ENCODE peak calls at places on chromosomes 12 and 14, in four cellular contexts. Q, N, B and F are unnamed samples. For H3K9me3, the result is how much of the 10 kb centered on the place peaks cover.

GRCh38 chr14:104665663-104666522 is 23.5 kb upstream of the INF2 start:
- DNase-seq in Q (peak), N (no peak), B (peak), F (no peak)

GRCh38 chr12:122495258-122495657 is 5.5 kb downstream of the ZCCHC8 start:
- DNase-seq in Q (no peak), N (no peak), B (no peak), F (no peak)

GRCh38 chr12:117034249-117034648 is 65.0 kb downstream of the TESC start:
- DNase-seq in Q (no peak), N (no peak), B (no peak), F (no peak)

GRCh38 chr12:64976131-64976530 is 145.0 kb downstream of the WIF1 start:
- DNase-seq in Q (no peak), N (no peak), B (no peak), F (no peak)

GRCh38 chr14:99604766-99605298 is 825 bp upstream of the CCDC85C start:
- DNase-seq in Q (peak), N (no peak), B (no peak), F (peak)

GRCh38 chr12:6141048-6141447 is 16.6 kb upstream of the VWF start:
- DNase-seq in Q (peak), N (no peak), B (no peak), F (no peak)

GRCh38 chr12:662541-663292 is 528 bp downstream of the NINJ2 start:
- DNase-seq in Q (peak), N (no peak), B (no peak), F (no peak)

GRCh38 chr14:96136361-96136760 is 68.3 kb upstream of the BDKRB2 start:
- DNase-seq in Q (no peak), N (no peak), B (no peak), F (no peak)

GRCh38 chr14:105912641-105913180 is 386.3 kb downstream of the TMEM121 start:
- DNase-seq in Q (no peak), N (peak), B (peak), F (no peak)

GRCh38 chr12:50732591-50732990 is 31.3 kb upstream of the ATF1 start:
- DNase-seq in Q (no peak), N (no peak), B (no peak), F (no peak)

GRCh38 chr12:109635717-109636116 is 62.1 kb downstream of the MVK start:
- DNase-seq in Q (no peak), N (no peak), B (no peak), F (no peak)

GRCh38 chr12:114917953-114918352 is 234.0 kb upstream of the TBX3 start:
- DNase-seq in Q (no peak), N (no peak), B (no peak), F (no peak)

GRCh38 chr12:102120886-102121285 is 903 bp downstream of the PARPBP start:
- DNase-seq in Q (peak), N (no peak), B (no peak), F (no peak)

GRCh38 chr12:29033519-29033918 is 115.6 kb upstream of the FAR2 start:
- DNase-seq in Q (no peak), N (no peak), B (no peak), F (no peak)

GRCh38 chr12:80709811-80710726 is 2.6 kb downstream of the MYF6 start:
- DNase-seq in Q (no peak), N (no peak), B (no peak), F (no peak)

GRCh38 chr14:54737132-54737711 is 165.4 kb downstream of the GCH1 start:
- DNase-seq in Q (peak), N (no peak), B (no peak), F (no peak)

GRCh38 chr14:68886109-68886434 is 93.0 kb downstream of the ACTN1 start:
- DNase-seq in Q (no peak), N (no peak), B (no peak), F (no peak)

GRCh38 chr12:115918763-115919162 is 358.7 kb downstream of the MED13L start:
- DNase-seq in Q (no peak), N (no peak), B (no peak), F (no peak)

GRCh38 chr14:50954811-50955372 is 10.6 kb upstream of the PYGL start:
- DNase-seq in Q (peak), N (no peak), B (no peak), F (no peak)

GRCh38 chr12:57658890-57659289 is 25.9 kb upstream of the B4GALNT1 start:
- DNase-seq in Q (no peak), N (no peak), B (no peak), F (no peak)
- H3K9me3 ChIP-seq in Q (under half), N (under half), B (under half), F (under half)

GRCh38 chr14:26935733-26936132 is 337.9 kb upstream of the NOVA1 start:
- DNase-seq in Q (no peak), N (no peak), B (no peak), F (no peak)

GRCh38 chr14:26930576-26930975 is 332.7 kb upstream of the NOVA1 start:
- DNase-seq in Q (no peak), N (no peak), B (no peak), F (no peak)

GRCh38 chr14:26939756-26940155 is 341.9 kb upstream of the NOVA1 start:
- DNase-seq in Q (no peak), N (no peak), B (no peak), F (no peak)

GRCh38 chr14:26938054-26938453 is 340.2 kb upstream of the NOVA1 start:
- DNase-seq in Q (no peak), N (no peak), B (no peak), F (no peak)

DNA sequence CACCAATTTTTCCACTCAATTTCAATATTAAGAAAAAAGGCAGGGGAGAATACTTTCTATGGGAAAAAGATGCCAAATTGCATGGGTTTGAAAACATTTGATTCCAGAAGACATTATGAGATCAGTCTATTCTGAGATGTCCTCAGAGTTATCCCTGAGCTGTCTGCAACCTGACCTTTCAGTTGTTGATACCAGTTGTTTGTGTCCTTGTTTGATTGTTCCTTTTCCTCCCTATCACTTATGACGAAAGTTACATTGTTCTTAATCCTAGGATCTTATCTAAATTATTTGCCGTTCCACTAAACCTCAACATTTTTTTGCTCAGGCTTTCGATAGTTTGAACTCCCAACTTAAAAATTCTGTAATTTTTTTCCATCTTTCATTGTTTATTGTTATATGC is 336.3 kb upstream of the NOVA1 start:
- DNase-seq in Q (no peak), N (no peak), B (no peak), F (no peak)
- H3K9me3 ChIP-seq in Q (under half), N (under half), B (under half), F (under half)

GRCh38 chr12:46261658-46262057 is 7.2 kb downstream of the SLC38A1 start:
- DNase-seq in Q (no peak), N (no peak), B (no peak), F (no peak)
- H3K9me3 ChIP-seq in Q (under half), N (under half), B (under half), F (under half)

DNA sequence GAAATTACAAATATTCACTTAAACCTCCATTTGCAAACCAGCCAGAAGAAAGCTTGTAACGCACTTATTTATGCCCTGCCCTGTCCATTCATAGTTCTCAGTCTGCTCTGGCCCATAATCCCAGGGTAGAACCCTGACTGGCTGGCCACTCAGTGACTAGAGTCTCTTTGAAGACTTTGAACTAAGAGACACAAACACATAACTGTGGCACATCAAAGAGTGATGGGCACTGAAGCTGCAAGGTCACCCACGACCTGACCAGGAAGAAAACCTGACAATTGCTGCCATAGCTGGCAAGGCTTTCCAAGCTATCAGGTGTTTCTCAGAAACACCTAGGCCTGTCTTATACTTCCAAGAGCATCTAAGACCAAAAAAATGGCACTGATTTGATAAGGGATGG is 28.7 kb downstream of the SLC41A2 start:
- DNase-seq in Q (no peak), N (no peak), B (no peak), F (no peak)
- H3K9me3 ChIP-seq in Q (under half), N (under half), B (under half), F (under half)

GRCh38 chr12:3176754-3177153 is 99.6 kb downstream of the TSPAN9 start:
- DNase-seq in Q (no peak), N (no peak), B (no peak), F (no peak)
- H3K9me3 ChIP-seq in Q (under half), N (under half), B (under half), F (under half)

DNA sequence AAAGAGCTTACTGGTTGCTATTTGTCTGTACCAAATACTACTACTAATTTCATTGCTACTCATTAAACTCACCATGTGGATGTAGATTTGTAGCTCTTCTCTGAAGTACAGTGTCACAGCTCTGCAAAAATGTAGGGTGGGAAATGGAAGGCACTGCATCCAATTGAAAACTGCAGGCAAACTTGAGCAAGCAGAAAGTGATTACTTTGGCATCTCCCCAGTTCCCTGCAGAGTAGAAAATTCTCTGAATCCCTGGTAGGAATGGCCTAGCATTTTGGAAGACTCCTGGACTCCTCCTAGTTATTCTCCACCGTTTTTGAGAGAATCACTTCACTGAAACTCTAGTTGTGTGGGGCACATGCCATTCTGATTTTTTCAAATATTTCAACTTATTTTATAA is 239.1 kb downstream of the DIO2 start:
- DNase-seq in Q (no peak), N (no peak), B (no peak), F (no peak)
- H3K9me3 ChIP-seq in Q (under half), N (under half), B (under half), F (under half)

DNA sequence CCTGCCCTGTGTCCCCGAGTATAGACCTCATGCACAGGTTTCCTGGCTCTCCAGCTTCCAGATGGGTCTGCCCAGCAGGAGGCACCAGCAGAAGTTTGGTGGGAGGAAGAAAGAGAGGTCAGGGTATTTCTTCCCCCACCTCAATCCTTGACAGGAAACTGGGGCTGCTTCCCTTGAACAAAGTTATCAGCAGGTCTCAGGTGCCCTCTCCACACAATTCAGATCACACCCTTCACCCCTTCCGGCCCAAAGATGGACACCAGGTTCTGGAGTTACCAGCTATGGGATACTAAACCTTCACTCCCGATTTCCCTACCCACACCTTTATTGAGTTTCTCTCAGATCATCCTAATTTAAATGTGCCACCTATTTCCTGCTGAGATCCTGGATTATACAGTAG is 1.2 kb downstream of the SART3 start:
- DNase-seq in Q (no peak), N (no peak), B (no peak), F (no peak)
- H3K9me3 ChIP-seq in Q (under half), N (under half), B (under half), F (under half)

GRCh38 chr12:94426049-94426448 is 33.6 kb downstream of the CEP83 start:
- DNase-seq in Q (no peak), N (no peak), B (no peak), F (no peak)
- H3K9me3 ChIP-seq in Q (under half), N (under half), B (under half), F (under half)